ENCODE peak calls at places on chromosomes 4 and X, in eight cellular contexts. T, I, X, E, H, B, U and D are unnamed samples.

GRCh38 chrX:148417934-148418333 is 82.5 kb upstream of the AFF2 start:
- DNase-seq in U (no peak), E (no peak), T (no peak), B (no peak), H (no peak), I (no peak), X (no peak), D (no peak)

GRCh38 chr4:142817442-142817841 is 28.7 kb downstream of the INPP4B start:
- DNase-seq in E (peak), X (peak), T (no peak), I (no peak), U (no peak), H (peak), B (no peak), D (peak)

GRCh38 chrX:143788265-143788664 is 67.7 kb upstream of the SPANXN2 start:
- DNase-seq in E (no peak), I (no peak), U (no peak), T (no peak), X (peak), H (no peak), B (no peak), D (no peak)

GRCh38 chr4:152352645-152353116 is 183.2 kb downstream of the FBXW7 start:
- DNase-seq in U (no peak), X (peak), E (peak), T (peak), I (peak), H (peak), B (peak), D (peak)

GRCh38 chr4:182929296-182929695 is 12.1 kb upstream of the DCTD start:
- DNase-seq in H (peak), I (no peak), E (no peak), U (no peak), B (no peak), X (peak), T (no peak), D (no peak)

GRCh38 chrX:64536740-64537139 is 141.5 kb upstream of the MTMR8 start:
- DNase-seq in T (no peak), B (no peak), H (no peak), U (no peak), X (no peak), I (no peak), E (no peak), D (no peak)

GRCh38 chr4:166625018-166625637 is 609.2 kb downstream of the SPOCK3 start:
- DNase-seq in T (no peak), B (no peak), E (no peak), I (no peak), U (no peak), X (no peak), H (no peak), D (no peak)

GRCh38 chrX:104310657-104311056 is 55.9 kb upstream of the ESX1 start:
- DNase-seq in H (no peak), U (no peak), B (no peak), X (no peak), E (no peak), I (no peak), T (no peak), D (no peak)

GRCh38 chr4:74950200-74950599 is 17.3 kb downstream of the PARM1 start:
- DNase-seq in E (no peak), U (no peak), H (no peak), I (no peak), X (no peak), B (no peak), T (no peak), D (no peak)

GRCh38 chrX:39814391-39814790 is 283.4 kb downstream of the BCOR start:
- DNase-seq in B (no peak), H (peak), I (no peak), E (no peak), X (peak), U (no peak), T (no peak), D (no peak)

GRCh38 chr4:145177511-145177905 is 2.9 kb downstream of the OTUD4 start:
- DNase-seq in T (no peak), B (no peak), U (no peak), H (peak), X (peak), E (no peak), I (no peak), D (no peak)

GRCh38 chrX:72029473-72030411 is 102.0 kb downstream of the RTL5 start:
- DNase-seq in X (peak), E (peak), T (no peak), U (no peak), H (peak), I (no peak), B (peak), D (peak)

GRCh38 chr4:44256414-44256813 is 192.2 kb downstream of the KCTD8 start:
- DNase-seq in B (no peak), T (no peak), H (no peak), U (no peak), X (no peak), E (no peak), I (no peak), D (no peak)

GRCh38 chr4:23889814-23890269 is at the start of gene PPARGC1A:
- DNase-seq in H (peak), U (no peak), B (no peak), X (peak), T (peak), I (peak), E (peak), D (no peak)

GRCh38 chrX:22404297-22404696 is 131.6 kb downstream of the CBLL2 start:
- DNase-seq in E (no peak), T (no peak), X (peak), B (no peak), U (no peak), H (no peak), I (no peak), D (no peak)

GRCh38 chr4:7530932-7531639 is 96.4 kb upstream of the PSAPL1 start:
- DNase-seq in B (no peak), I (no peak), H (no peak), T (no peak), X (no peak), E (no peak), U (no peak), D (no peak)
- H3K4me3 ChIP-seq in B (no peak), I (no peak), H (no peak), T (no peak), X (no peak), E (no peak), U (no peak), D (no peak)

GRCh38 chr4:154349829-154350228 is 141.8 kb downstream of the DCHS2 start:
- DNase-seq in U (no peak), I (no peak), X (peak), E (no peak), T (no peak), H (no peak), B (peak), D (no peak)
- TF ChIP-seq CTCF in U (peak), I (no peak), X (peak), E (no peak), T (peak), H (peak), B (peak), D (peak)

DNA sequence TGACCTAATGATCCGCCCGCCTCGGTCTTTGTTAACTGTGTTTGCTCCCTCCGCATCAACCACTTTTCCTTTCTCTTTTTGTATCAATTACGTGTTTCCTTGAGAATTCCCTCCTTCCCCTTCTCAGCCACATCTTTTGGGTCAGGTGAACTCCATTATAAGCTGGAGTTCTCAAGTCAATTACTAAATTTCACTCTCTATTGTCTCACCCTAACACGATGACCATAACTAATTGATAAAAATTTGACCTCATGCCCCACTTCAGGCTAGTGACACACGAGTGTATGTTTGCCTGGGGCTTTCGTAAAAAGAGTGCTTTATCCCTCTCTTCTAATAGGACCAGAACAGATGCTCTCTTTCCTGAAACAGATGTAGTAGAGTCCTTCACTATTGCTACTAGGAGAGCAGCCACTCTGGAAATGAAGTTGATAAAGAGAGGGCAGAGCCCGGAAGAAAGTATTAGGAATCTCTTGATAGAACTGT is 403.6 kb upstream of the ANXA10 start:
- DNase-seq in H (no peak), E (no peak), B (no peak), I (no peak), T (no peak), U (no peak), X (no peak), D (no peak)
- H3K4me3 ChIP-seq in H (no peak), E (no peak), B (peak), I (no peak), T (no peak), U (no peak), X (no peak), D (no peak)

DNA sequence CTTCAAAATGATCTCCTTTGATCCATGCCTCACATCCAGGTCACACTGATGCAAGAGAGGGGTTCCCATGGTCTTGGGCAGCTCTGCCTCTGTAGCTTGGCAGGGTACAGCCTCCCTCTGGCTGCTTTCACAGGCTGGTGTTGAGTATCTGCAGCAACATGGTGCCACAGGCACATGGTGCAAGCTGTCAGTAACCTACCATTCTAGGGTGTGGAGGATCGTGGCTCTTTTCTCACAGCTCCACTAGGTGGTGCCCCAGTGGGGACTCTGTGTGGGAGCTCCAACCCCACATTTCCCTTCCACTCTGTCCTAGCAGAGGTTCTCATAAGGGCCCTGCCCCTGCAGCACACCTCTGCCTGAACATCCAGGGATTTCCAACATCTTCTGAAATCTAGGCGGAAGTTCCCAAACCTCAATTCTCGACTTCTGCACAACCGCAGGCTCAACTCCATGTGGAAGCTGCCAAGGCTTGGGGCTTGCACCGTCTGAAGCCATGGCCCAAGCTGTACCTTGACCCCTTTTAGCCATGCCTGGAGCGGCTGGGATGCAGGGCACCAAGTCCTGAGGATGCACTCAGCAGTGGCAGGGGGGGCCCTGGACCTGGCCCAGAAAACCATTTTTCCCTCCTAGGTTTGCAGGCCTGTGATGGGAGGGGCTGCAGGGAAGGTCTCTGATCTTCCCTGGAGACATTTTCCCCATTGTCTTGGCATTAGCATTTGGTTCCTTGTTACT is 137.8 kb upstream of the NUDT6 start:
- DNase-seq in U (no peak), E (no peak), T (no peak), H (no peak), X (no peak), I (no peak), B (no peak), D (no peak)
- TF ChIP-seq CTCF in U (no peak), E (no peak), T (no peak), H (no peak), X (no peak), I (no peak), B (no peak), D (no peak)

DNA sequence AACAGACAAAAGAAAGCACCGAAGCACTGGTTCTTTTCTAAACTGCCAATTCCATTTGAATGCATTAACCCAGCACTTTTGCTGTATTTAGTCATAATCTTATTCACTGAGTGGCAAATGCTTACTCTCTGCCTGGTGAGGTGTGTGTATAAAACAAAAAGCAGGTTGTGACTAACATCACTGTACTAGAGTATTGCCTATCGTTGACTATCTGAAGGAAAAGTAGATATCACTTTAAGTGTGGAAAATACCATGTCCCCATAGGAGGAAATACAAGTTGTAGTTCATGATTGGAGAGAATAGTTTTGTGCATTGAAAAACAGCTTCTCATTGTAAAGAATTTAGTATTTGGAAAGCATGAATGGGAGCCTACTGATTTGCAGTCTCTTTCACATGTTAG is 2.7 kb downstream of the PDLIM5 start:
- DNase-seq in X (no peak), I (no peak), B (no peak), U (no peak), H (peak), E (no peak), T (no peak), D (no peak)
- H3K4me3 ChIP-seq in X (peak), I (no peak), B (peak), U (no peak), H (no peak), E (peak), T (peak), D (peak)

GRCh38 chrX:69076084-69076483 is 89.2 kb downstream of the PJA1 start:
- DNase-seq in T (no peak), B (no peak), I (no peak), E (no peak), X (no peak), U (no peak), H (no peak), D (no peak)
- TF ChIP-seq CTCF in T (no peak), B (no peak), I (no peak), E (no peak), X (no peak), U (no peak), H (no peak), D (no peak)

GRCh38 chr4:1859389-1859753 is 3.4 kb upstream of the LETM1 start:
- DNase-seq in X (no peak), U (no peak), B (no peak), T (peak), H (no peak), E (no peak), I (no peak), D (no peak)

GRCh38 chr4:1855334-1856070 is 454 bp downstream of the LETM1 start:
- DNase-seq in U (no peak), B (no peak), H (no peak), I (no peak), X (no peak), T (peak), E (no peak), D (no peak)

GRCh38 chr4:1856071-1856919 is at the start of gene LETM1:
- DNase-seq in E (peak), I (peak), H (peak), U (peak), T (peak), B (peak), X (peak), D (peak)

GRCh38 chr4:1857931-1858330 is 2.0 kb upstream of the LETM1 start:
- DNase-seq in H (no peak), T (peak), E (no peak), I (no peak), U (no peak), B (no peak), X (no peak), D (no peak)

DNA sequence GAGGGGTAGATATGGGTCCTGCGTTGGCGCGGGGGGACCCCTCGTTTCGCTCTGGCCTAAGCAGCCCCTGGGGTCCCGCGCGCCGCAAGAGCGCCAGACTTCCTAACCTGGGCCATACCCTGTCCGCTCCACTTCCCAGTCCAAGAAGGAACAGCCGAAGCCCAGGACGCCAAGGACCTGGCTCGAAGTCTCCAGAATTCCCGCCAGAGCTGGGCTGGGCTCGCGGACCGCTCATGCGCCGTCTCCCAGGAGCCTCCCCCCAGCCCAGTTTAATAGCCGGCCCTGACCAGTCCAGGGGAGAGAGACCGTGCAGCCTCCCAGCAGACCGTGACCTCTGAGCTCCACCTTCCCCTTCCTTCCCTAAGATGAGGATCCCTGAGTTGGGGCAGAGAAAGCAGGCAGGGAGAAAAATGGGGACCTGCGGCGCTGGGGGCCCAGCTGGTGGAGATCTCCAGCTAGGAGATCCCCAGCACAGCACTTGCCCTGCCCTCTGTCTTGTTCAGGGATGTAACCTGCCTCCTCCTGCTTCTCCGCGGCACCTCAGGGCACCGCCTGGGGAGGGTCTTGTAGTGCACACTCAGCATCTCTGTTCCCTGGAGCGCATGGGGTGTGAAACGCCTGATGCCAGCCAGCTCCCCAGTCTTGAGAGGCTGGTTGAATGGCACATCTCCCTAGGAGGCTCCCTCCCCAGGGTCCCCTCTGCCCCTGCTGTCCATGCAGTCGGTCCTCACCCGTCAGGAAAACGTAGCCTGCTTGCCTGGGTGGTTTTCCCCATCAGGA is 1.2 kb upstream of the LETM1 start:
- DNase-seq in H (no peak), T (peak), X (no peak), I (peak), B (no peak), E (no peak), U (no peak), D (no peak)
- H3K4me3 ChIP-seq in H (peak), T (peak), X (peak), I (peak), B (peak), E (peak), U (peak), D (peak)

DNA sequence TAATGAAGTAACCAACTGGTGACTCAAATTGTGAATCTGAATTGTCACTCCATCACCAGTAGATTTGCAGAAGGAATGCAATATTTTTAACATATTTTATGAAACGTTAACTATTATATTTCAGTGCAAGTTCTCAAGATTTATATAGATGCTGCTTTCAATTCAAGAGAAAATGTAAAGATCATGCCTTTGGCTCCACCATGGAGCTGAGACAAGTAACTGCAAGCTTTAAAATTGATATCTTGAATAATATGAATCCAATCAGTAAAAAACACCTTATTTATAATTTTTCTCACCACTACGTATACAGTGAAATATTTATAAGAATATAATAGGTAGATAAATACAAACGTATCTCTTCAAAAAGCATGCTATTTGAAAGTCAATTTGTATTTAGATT is 27.8 kb upstream of the GALNTL6 start:
- DNase-seq in H (no peak), U (no peak), B (no peak), T (no peak), X (no peak), I (no peak), E (no peak), D (no peak)
- TF ChIP-seq CTCF in H (no peak), U (no peak), B (no peak), T (no peak), X (no peak), I (no peak), E (peak), D (no peak)

GRCh38 chrX:153055827-153056748 is at the start of gene PNMA3:
- DNase-seq in U (no peak), E (no peak), X (no peak), B (no peak), H (no peak), T (peak), I (no peak), D (no peak)
- H3K4me3 ChIP-seq in U (no peak), E (peak), X (no peak), B (peak), H (no peak), T (no peak), I (no peak), D (no peak)

DNA sequence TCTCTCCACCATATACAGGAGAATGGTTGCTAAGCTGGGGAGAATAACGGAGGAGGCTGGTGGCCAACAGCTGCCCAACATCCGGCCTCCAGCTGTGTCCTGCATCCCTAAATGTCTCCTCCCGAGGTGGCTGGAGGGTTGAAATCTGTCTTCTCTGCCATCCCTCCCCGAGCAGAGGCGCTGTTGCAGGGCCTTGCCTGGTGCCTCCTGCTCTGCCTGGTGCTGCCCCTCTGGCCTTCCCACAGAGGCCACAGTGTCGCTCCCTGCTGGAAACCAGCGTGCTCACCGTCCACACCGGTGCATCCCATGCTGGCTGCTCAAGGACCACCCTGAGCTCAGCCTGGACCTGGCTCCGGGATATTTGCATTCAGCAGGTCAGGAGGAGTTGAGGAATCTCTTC is 115.2 kb downstream of the ENPP6 start:
- DNase-seq in H (no peak), B (no peak), I (no peak), X (no peak), U (no peak), E (peak), T (no peak), D (no peak)
- TF ChIP-seq CTCF in H (no peak), B (no peak), I (no peak), X (no peak), U (no peak), E (no peak), T (no peak), D (no peak)